ENCODE peak calls at places on chromosomes 16 and 17, in five cellular contexts. X is heart left ventricle, Y is astrocyte of the cerebellum, Q is epithelial cell of proximal tubule, B is AG10803. U is an unnamed sample.
A peak's percentile ranks its signal among the peaks of the same experiment; 100 is the strongest.

GRCh38 chr17:63973247-63973646 is 529 bp upstream of the SCN4A start:
- DNase-seq in X (no peak), Y (no peak), Q (no peak), B (no peak), U (no peak)

GRCh38 chr16:50718061-50718760 is 23.7 kb upstream of the CYLD start:
- DNase-seq in X (no peak), Y (no peak), Q (no peak), B (peak; percentile 50), U (no peak)

GRCh38 chr16:1823821-1824220 is 2.8 kb downstream of the HAGH start:
- DNase-seq in X (no peak), Y (no peak), Q (no peak), B (peak; percentile 20), U (peak; percentile 72)

GRCh38 chr17:80941171-80941570 is 50.5 kb upstream of the CHMP6 start:
- DNase-seq in X (no peak), Y (no peak), Q (no peak), B (no peak), U (no peak)

GRCh38 chr17:2138768-2139167 is 83.9 kb downstream of the HIC1 start:
- DNase-seq in X (no peak), Y (no peak), Q (no peak), B (peak; percentile 66), U (no peak)

GRCh38 chr16:53974484-53975115 is 270.6 kb downstream of the FTO start:
- DNase-seq in X (no peak), Y (no peak), Q (no peak), B (no peak), U (no peak)

GRCh38 chr16:28863929-28864886 is 565 bp downstream of the SH2B1 start:
- DNase-seq in X (peak; percentile 35), Y (peak; percentile 29), Q (no peak), B (peak; percentile 44), U (peak; percentile 39)

GRCh38 chr17:9253308-9253707 is 232.0 kb downstream of the NTN1 start:
- DNase-seq in X (no peak), Y (no peak), Q (no peak), B (no peak), U (no peak)

GRCh38 chr17:50872710-50873424 is 6.7 kb upstream of the TOB1 start:
- DNase-seq in X (no peak), Y (peak; percentile 34), Q (no peak), B (peak; percentile 89), U (no peak)

GRCh38 chr16:85652431-85653221 is 36.1 kb downstream of the GINS2 start:
- DNase-seq in X (peak; percentile 62), Y (no peak), Q (no peak), B (peak; percentile 68), U (peak; percentile 80)

GRCh38 chr16:30731411-30731810 is 16.8 kb upstream of the PHKG2 start:
- DNase-seq in X (no peak), Y (no peak), Q (no peak), B (no peak), U (no peak)

GRCh38 chr16:49837673-49838360 is 18.1 kb downstream of the ZNF423 start:
- DNase-seq in X (no peak), Y (no peak), Q (no peak), B (no peak), U (no peak)

GRCh38 chr17:17063546-17064122 is 21.4 kb downstream of the MPRIP start:
- DNase-seq in X (peak; percentile 58), Y (no peak), Q (no peak), B (peak; percentile 44), U (no peak)

GRCh38 chr17:1078831-1079561 is 82.1 kb downstream of the TIMM22 start:
- DNase-seq in X (peak; percentile 65), Y (no peak), Q (no peak), B (no peak), U (peak; percentile 57)

GRCh38 chr16:56481468-56482112 is 30.2 kb downstream of the OGFOD1 start:
- DNase-seq in X (no peak), Y (peak; percentile 6), Q (no peak), B (no peak), U (no peak)

GRCh38 chr17:38469875-38470274 is 41.6 kb downstream of the ARHGAP23 start:
- DNase-seq in X (no peak), Y (peak; percentile 46), Q (no peak), B (peak; percentile 73), U (no peak)

GRCh38 chr16:23874613-23875294 is 39.0 kb downstream of the PRKCB start:
- DNase-seq in X (no peak), Y (no peak), Q (no peak), B (peak; percentile 13), U (no peak)

GRCh38 chr17:80603380-80603779 is 58.7 kb downstream of the RPTOR start:
- DNase-seq in X (no peak), Y (no peak), Q (no peak), B (no peak), U (no peak)

GRCh38 chr17:4721203-4722135 is 9.8 kb upstream of the MED11 start:
- DNase-seq in X (no peak), Y (no peak), Q (no peak), B (no peak), U (no peak)

GRCh38 chr16:85458952-85459351 is 154.2 kb upstream of the GSE1 start:
- DNase-seq in X (no peak), Y (no peak), Q (no peak), B (no peak), U (no peak)

GRCh38 chr17:652310-652709 is 62.3 kb downstream of the VPS53 start:
- DNase-seq in X (peak; percentile 84), Y (peak; percentile 53), Q (no peak), B (peak; percentile 76), U (no peak)

GRCh38 chr17:33492731-33493260 is 199.7 kb upstream of the ASIC2 start:
- DNase-seq in X (no peak), Y (no peak), Q (no peak), B (no peak), U (no peak)

GRCh38 chr17:56918916-56919315 is 5.1 kb upstream of the TRIM25 start:
- DNase-seq in X (no peak), Y (no peak), Q (no peak), B (peak; percentile 62), U (no peak)

GRCh38 chr16:69306031-69306430 is 5.1 kb upstream of the VPS4A start:
- DNase-seq in X (no peak), Y (no peak), Q (no peak), B (peak; percentile 64), U (no peak)

GRCh38 chr17:31517524-31517923 is 126.0 kb downstream of the RAB11FIP4 start:
- DNase-seq in X (no peak), Y (no peak), Q (no peak), B (no peak), U (peak; percentile 69)

GRCh38 chr16:14436410-14436955 is 193.6 kb downstream of the PARN start:
- DNase-seq in X (no peak), Y (no peak), Q (no peak), B (no peak), U (no peak)

GRCh38 chr16:83533193-83533592 is 274.6 kb upstream of the HSBP1 start:
- DNase-seq in X (no peak), Y (no peak), Q (peak; percentile 61), B (peak; percentile 49), U (no peak)

GRCh38 chr17:19331134-19331533 is 31.4 kb downstream of the B9D1 start:
- DNase-seq in X (no peak), Y (peak; percentile 72), Q (no peak), B (peak; percentile 89), U (no peak)

GRCh38 chr17:4708436-4708835 is 2.0 kb upstream of the ARRB2 start:
- DNase-seq in X (no peak), Y (no peak), Q (no peak), B (no peak), U (peak; percentile 36)

GRCh38 chr17:21239680-21240374 is 13.4 kb downstream of the NATD1 start:
- DNase-seq in X (no peak), Y (no peak), Q (no peak), B (peak; percentile 44), U (peak; percentile 58)
- TF ChIP-seq CTCF in X (peak; percentile 32), Y (peak; percentile 59), Q (peak; percentile 53), B (peak; percentile 57), U (peak; percentile 60)

GRCh38 chr16:6016530-6017184 is 919.1 kb upstream of the EEF2KMT start:
- DNase-seq in X (no peak), Y (peak; percentile 38), Q (no peak), B (no peak), U (peak; percentile 90)
- TF ChIP-seq CTCF in X (no peak), Y (peak; percentile 64), Q (peak; percentile 58), B (no peak), U (peak; percentile 78)

DNA sequence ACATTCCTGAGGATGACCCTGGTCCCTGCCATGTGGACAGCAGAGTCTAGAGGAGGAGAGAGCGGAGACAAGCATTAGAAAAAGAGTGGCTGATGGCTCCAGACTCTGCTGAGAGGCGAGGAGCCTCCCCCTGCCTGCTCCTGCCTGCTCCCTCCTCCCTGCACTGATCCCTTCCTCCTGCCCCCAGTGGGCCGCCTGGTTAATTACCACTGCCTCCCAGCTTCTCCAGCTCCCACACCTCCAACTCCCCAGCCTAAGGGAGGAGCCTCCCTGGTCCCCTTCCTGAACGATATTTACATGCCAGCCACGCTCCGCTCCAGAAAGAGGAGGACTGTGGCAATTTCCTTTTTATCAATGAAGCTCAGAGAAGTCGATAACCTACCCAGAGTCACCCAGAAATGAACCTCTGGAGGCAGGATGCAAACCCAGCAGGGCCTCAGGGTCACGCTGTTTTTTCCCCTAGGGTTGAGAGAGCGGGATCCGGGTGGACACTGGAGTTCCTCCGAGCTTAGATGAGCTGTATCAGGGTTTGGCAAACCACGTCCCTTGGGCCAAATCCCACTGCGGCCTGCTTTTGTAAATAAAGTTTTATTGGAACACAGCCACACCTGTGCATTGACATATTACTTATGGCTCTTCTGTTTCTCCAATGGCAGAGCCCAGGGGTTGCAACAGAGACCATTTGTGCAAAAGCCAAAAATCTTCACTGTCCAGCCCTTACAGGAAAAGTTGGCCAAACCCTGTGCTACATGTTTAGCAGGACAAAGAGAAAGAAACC is 27.1 kb upstream of the JPH3 start:
- DNase-seq in X (no peak), Y (no peak), Q (no peak), B (no peak), U (peak; percentile 66)
- TF ChIP-seq CTCF in X (no peak), Y (peak; percentile 2), Q (no peak), B (no peak), U (peak; percentile 44)

GRCh38 chr17:39872700-39873099 is 4.7 kb downstream of the ZPBP2 start:
- DNase-seq in X (no peak), Y (no peak), Q (no peak), B (peak; percentile 28), U (no peak)
- TF ChIP-seq CTCF in X (no peak), Y (no peak), Q (peak; percentile 26), B (peak; percentile 49), U (no peak)

DNA sequence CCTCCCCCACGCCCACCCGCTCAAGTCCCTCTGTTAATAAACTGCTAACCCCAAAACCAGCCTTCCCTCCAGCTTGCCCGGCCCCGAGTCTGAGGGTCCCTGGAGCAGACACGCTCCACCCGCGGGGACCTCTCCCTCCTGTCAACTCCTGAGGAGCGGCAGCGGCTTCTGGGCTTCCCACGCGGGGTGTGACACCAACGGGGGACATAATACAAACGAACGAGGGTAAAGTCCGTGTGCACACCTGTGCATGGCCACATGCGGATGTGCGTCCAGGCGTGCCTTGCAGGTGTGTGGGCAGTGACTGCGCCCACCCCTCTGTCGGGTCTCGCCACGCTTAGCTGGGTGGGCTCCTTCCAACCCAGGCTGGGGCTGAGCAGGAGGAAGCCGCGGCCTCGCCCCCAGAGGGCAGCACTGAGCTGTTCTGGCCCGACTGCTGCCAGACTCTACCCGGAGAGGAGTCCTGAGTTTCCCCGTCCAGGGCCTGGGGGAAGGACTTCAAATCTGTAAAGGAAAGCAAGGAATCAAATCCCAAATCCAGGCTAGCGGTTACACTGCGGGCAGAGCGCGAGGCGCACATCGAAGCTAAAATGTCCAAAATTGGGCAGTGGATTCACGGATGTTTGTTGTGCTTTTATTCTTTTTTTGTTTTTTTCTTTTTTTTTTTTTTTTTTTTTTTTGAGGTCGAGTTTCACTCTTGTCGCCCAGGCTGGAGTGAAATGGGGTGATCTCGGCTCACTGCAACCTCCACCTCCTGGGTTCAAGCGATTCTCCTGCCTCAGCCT is 24.2 kb upstream of the KRT17 start:
- DNase-seq in X (peak; percentile 87), Y (peak; percentile 64), Q (peak; percentile 25), B (peak; percentile 78), U (peak; percentile 92)
- TF ChIP-seq CTCF in X (peak; percentile 94), Y (peak; percentile 97), Q (peak; percentile 96), B (peak; percentile 88), U (peak; percentile 89)

GRCh38 chr16:19705131-19705501 is 12.9 kb downstream of the KNOP1 start:
- DNase-seq in X (no peak), Y (no peak), Q (no peak), B (no peak), U (no peak)
- TF ChIP-seq CTCF in X (no peak), Y (no peak), Q (no peak), B (no peak), U (no peak)